ENCODE peak calls at places on chromosomes 4 and X, in five cellular contexts. Q is T1000; C is activated CD4-positive, alpha-beta T cell treated with anti-CD3 and anti-CD28 coated beads for 36 hours; E is colonic mucosa; R is MV-4-11. M is an unnamed sample.

GRCh38 chr4:25913056-25913850 is 767 bp upstream of the SMIM20 start:
- DNase-seq in Q (no peak), C (peak), E (peak), R (peak), M (peak)

GRCh38 chrX:9928083-9928482 is 39.1 kb upstream of the CLDN34 start:
- DNase-seq in Q (no peak), C (no peak), E (no peak), R (no peak), M (peak)

GRCh38 chr4:2924286-2924685 is 38.9 kb downstream of the NOP14 start:
- DNase-seq in Q (no peak), C (peak), E (no peak), R (no peak), M (no peak)

GRCh38 chrX:79506001-79506400 is 138.9 kb upstream of the ITM2A start:
- DNase-seq in Q (no peak), C (no peak), E (no peak), R (no peak), M (no peak)

GRCh38 chr4:137812258-137812657 is 280.0 kb upstream of the PCDH18 start:
- DNase-seq in Q (no peak), C (no peak), E (no peak), R (no peak), M (no peak)

GRCh38 chr4:54400802-54401201 is 171.7 kb downstream of the PDGFRA start:
- DNase-seq in Q (no peak), C (no peak), E (no peak), R (peak), M (no peak)

GRCh38 chrX:105837227-105837626 is 14.9 kb downstream of the NRK start:
- DNase-seq in Q (peak), C (no peak), E (no peak), R (no peak), M (no peak)

GRCh38 chr4:89434364-89434988 is 126.9 kb upstream of the GPRIN3 start:
- DNase-seq in Q (no peak), C (no peak), E (no peak), R (peak), M (peak)

GRCh38 chrX:65866146-65866545 is 173.7 kb downstream of the VSIG4 start:
- DNase-seq in Q (no peak), C (peak), E (no peak), R (no peak), M (no peak)

GRCh38 chr4:170008376-170008775 is 17.8 kb downstream of the MFAP3L start:
- DNase-seq in Q (no peak), C (no peak), E (no peak), R (peak), M (no peak)

GRCh38 chr4:74934822-74935326 is 2.0 kb downstream of the PARM1 start:
- DNase-seq in Q (no peak), C (no peak), E (no peak), R (no peak), M (peak)

GRCh38 chr4:10082047-10082446 is 34.6 kb downstream of the WDR1 start:
- DNase-seq in Q (no peak), C (no peak), E (no peak), R (no peak), M (no peak)

GRCh38 chr4:147975902-147976301 is 244.0 kb downstream of the ARHGAP10 start:
- DNase-seq in Q (no peak), C (no peak), E (no peak), R (no peak), M (no peak)

GRCh38 chr4:110970642-110971041 is 347.8 kb upstream of the PITX2 start:
- DNase-seq in Q (no peak), C (peak), E (peak), R (peak), M (peak)

GRCh38 chr4:182255421-182256190 is 12.4 kb downstream of the TENM3 start:
- DNase-seq in Q (no peak), C (no peak), E (no peak), R (no peak), M (peak)

GRCh38 chr4:185548587-185548986 is 13.3 kb upstream of the PDLIM3 start:
- DNase-seq in Q (no peak), C (no peak), E (no peak), R (no peak), M (no peak)

GRCh38 chr4:4792516-4792915 is 66.9 kb upstream of the MSX1 start:
- DNase-seq in Q (no peak), C (no peak), E (no peak), R (no peak), M (no peak)

GRCh38 chr4:25457053-25457715 is 80.1 kb downstream of the ANAPC4 start:
- DNase-seq in Q (no peak), C (no peak), E (no peak), R (peak), M (no peak)

GRCh38 chr4:124212835-124213640 is 499.5 kb downstream of the ANKRD50 start:
- DNase-seq in Q (no peak), C (no peak), E (no peak), R (no peak), M (no peak)

GRCh38 chr4:37795796-37796195 is 30.7 kb upstream of the PGM2 start:
- DNase-seq in Q (no peak), C (no peak), E (no peak), R (no peak), M (no peak)